ENCODE peak calls at places on chromosomes 4 and X, in ten cellular contexts. X is natural killer cell treated with Interleukin-12 subunit alpha and Interleukin-12 subunit beta and Interleukin-15 and Interleukin-18, amount 100 ng/mL, for 72 hours; S is stimulated activated CD4-positive, alpha-beta T cell treated with anti-CD3 and anti-CD28 coated beads, Interleukin-4, amount 100 ng/mL, for 48 hours; A is activated CD4-positive, alpha-beta T cell treated with anti-CD3 and anti-CD28 coated beads for 36 hours; P is cardiac muscle cell; Q is heart right ventricle; U is COLO829; E is astrocyte; N is GDM1; C is NCI-H1930. D is an unnamed sample.

GRCh38 chr4:151276787-151277557 is at the start of gene PRSS48:
- DNase-seq in A (peak; percentile 79), S (peak; percentile 48), X (no peak), P (peak; percentile 72), E (peak; percentile 11), Q (peak; percentile 57), N (peak; percentile 16), U (peak; percentile 63), C (peak; percentile 6), D (no peak)

GRCh38 chr4:174648859-174649258 is 126.6 kb upstream of the HPGD start:
- DNase-seq in N (no peak), Q (no peak), P (no peak), S (no peak), X (no peak), E (no peak), A (no peak), U (no peak), C (no peak), D (no peak)

GRCh38 chrX:80335062-80335830 is 85.0 kb upstream of the TENT5D start:
- DNase-seq in X (no peak), S (peak; percentile 7), C (peak; percentile 8), E (no peak), N (no peak), Q (no peak), A (peak; percentile 23), U (peak; percentile 35), P (peak; percentile 73), D (no peak)

GRCh38 chr4:73315091-73315490 is 56.5 kb upstream of the ANKRD17 start:
- DNase-seq in X (no peak), A (no peak), U (no peak), Q (no peak), S (no peak), C (no peak), N (peak; percentile 5), P (no peak), E (peak; percentile 56), D (no peak)

GRCh38 chr4:19675172-19675811 is 576.4 kb upstream of the SLIT2 start:
- DNase-seq in N (no peak), C (no peak), U (no peak), X (no peak), E (peak; percentile 71), P (no peak), S (no peak), A (no peak), Q (no peak), D (no peak)

GRCh38 chrX:6041630-6042029 is 187.0 kb downstream of the NLGN4X start:
- DNase-seq in Q (no peak), E (peak; percentile 27), N (no peak), C (no peak), A (no peak), X (no peak), U (peak; percentile 8), S (no peak), P (no peak), D (no peak)

GRCh38 chr4:104494822-104495559 is at the start of gene CXXC4:
- DNase-seq in C (peak; percentile 79), X (no peak), P (peak; percentile 94), U (peak; percentile 17), E (peak; percentile 74), Q (peak; percentile 75), S (no peak), N (no peak), A (peak; percentile 6), D (peak; percentile 84)

GRCh38 chr4:5500165-5500564 is 208.2 kb downstream of the EVC2 start:
- DNase-seq in N (no peak), P (no peak), C (no peak), Q (no peak), A (no peak), E (no peak), S (no peak), X (no peak), U (peak; percentile 51), D (no peak)

GRCh38 chr4:79982587-79983327 is 90.3 kb downstream of the ANTXR2 start:
- DNase-seq in A (no peak), X (no peak), P (no peak), U (peak; percentile 34), S (no peak), C (no peak), Q (no peak), N (no peak), E (no peak), D (no peak)

GRCh38 chr4:139656614-139657486 is 8.8 kb upstream of the MGST2 start:
- DNase-seq in N (peak; percentile 49), S (peak; percentile 46), X (peak; percentile 67), Q (peak; percentile 62), U (peak; percentile 51), A (peak; percentile 73), C (peak; percentile 74), P (peak; percentile 84), E (peak; percentile 56), D (peak; percentile 65)

GRCh38 chrX:9171841-9172240 is 137.9 kb upstream of the FAM9B start:
- DNase-seq in N (no peak), Q (no peak), U (no peak), A (no peak), S (no peak), E (peak; percentile 70), P (no peak), C (no peak), X (no peak), D (peak; percentile 38)

GRCh38 chr4:111435986-111436744 is 709.1 kb upstream of the FAM241A start:
- DNase-seq in N (no peak), E (no peak), C (no peak), A (no peak), U (no peak), X (no peak), P (no peak), S (no peak), Q (no peak), D (no peak)

GRCh38 chr4:7675136-7675535 is 240.4 kb upstream of the PSAPL1 start:
- DNase-seq in A (no peak), Q (no peak), E (no peak), C (no peak), P (no peak), S (no peak), X (no peak), U (no peak), N (no peak), D (no peak)

GRCh38 chr4:52915730-52916129 is 53.6 kb downstream of the RASL11B start:
- DNase-seq in N (no peak), P (no peak), X (no peak), U (no peak), C (no peak), A (no peak), S (no peak), E (no peak), Q (no peak), D (no peak)

GRCh38 chr4:113838421-113838820 is 76.9 kb upstream of the CAMK2D start:
- DNase-seq in N (no peak), P (no peak), A (no peak), S (no peak), X (no peak), E (no peak), Q (no peak), U (no peak), C (no peak), D (no peak)

GRCh38 chr4:74777531-74777930 is 16.8 kb downstream of the BTC start:
- DNase-seq in Q (no peak), X (no peak), C (no peak), S (no peak), N (no peak), A (no peak), P (no peak), E (no peak), U (no peak), D (no peak)

GRCh38 chr4:72631296-72631695 is 62.3 kb upstream of the ADAMTS3 start:
- DNase-seq in C (no peak), S (no peak), A (no peak), X (no peak), Q (peak; percentile 11), N (no peak), U (peak; percentile 27), E (peak; percentile 96), P (no peak), D (no peak)

GRCh38 chr4:51958199-51958968 is 61.8 kb downstream of the LRRC66 start:
- DNase-seq in P (no peak), N (no peak), S (no peak), U (no peak), C (no peak), E (no peak), X (no peak), A (no peak), Q (no peak), D (no peak)

GRCh38 chr4:20829958-20830357 is 129.7 kb downstream of the PACRGL start:
- DNase-seq in S (no peak), P (no peak), Q (no peak), A (no peak), U (no peak), N (no peak), X (no peak), C (no peak), E (no peak), D (no peak)

GRCh38 chrX:12370444-12371089 is 232.3 kb downstream of the FRMPD4 start:
- DNase-seq in P (no peak), A (no peak), S (no peak), C (no peak), E (peak; percentile 46), Q (peak; percentile 33), U (no peak), X (no peak), N (no peak), D (no peak)

GRCh38 chrX:16123222-16123786 is at the start of gene GRPR:
- DNase-seq in S (peak; percentile 35), E (peak; percentile 81), Q (peak; percentile 64), C (peak; percentile 17), N (peak; percentile 40), A (peak; percentile 75), X (peak; percentile 60), U (peak; percentile 66), P (peak; percentile 96), D (peak; percentile 79)

GRCh38 chrX:112654871-112655270 is 24.9 kb downstream of the LHFPL1 start:
- DNase-seq in N (no peak), C (no peak), A (no peak), P (no peak), X (no peak), U (no peak), Q (no peak), E (peak; percentile 71), S (no peak), D (no peak)

GRCh38 chrX:413322-414201 is 26.9 kb upstream of the PPP2R3B start:
- DNase-seq in U (no peak), Q (peak; percentile 68), S (no peak), N (no peak), P (peak; percentile 69), A (no peak), E (peak; percentile 45), C (no peak), X (no peak), D (no peak)

GRCh38 chr4:176376032-176376614 is 56.4 kb downstream of the SPCS3 start:
- DNase-seq in C (peak; percentile 1), X (no peak), E (peak; percentile 13), A (no peak), P (peak; percentile 9), N (no peak), U (peak; percentile 28), S (no peak), Q (no peak), D (peak; percentile 12)

GRCh38 chr4:21476753-21477152 is 471.8 kb downstream of the KCNIP4 start:
- DNase-seq in S (no peak), X (no peak), P (peak; percentile 65), U (no peak), A (no peak), E (no peak), C (no peak), N (no peak), Q (no peak), D (no peak)

GRCh38 chr4:113784497-113785254 is 23.1 kb upstream of the CAMK2D start:
- DNase-seq in C (no peak), A (no peak), U (peak; percentile 71), P (no peak), E (peak; percentile 99), Q (no peak), S (no peak), X (no peak), N (no peak), D (no peak)

GRCh38 chr4:1805493-1806222 is 12.6 kb downstream of the FGFR3 start:
- DNase-seq in E (no peak), P (no peak), X (no peak), N (no peak), Q (no peak), U (no peak), A (no peak), C (no peak), S (no peak), D (no peak)

D was measured in NCI-H2227 treated with DMSO at 0.1 percent for 48 hours.